ENCODE peak calls at places on chromosomes 3 and 15, in eight cellular contexts. Q, G, T, S, K, B, P and L are unnamed samples.

GRCh38 chr15:72604794-72605193 is 49.7 kb upstream of the GOLGA6B start:
- DNase-seq in Q (no peak), G (no peak), T (no peak), S (no peak), K (no peak), B (peak; percentile 15), P (no peak), L (no peak)

GRCh38 chr3:25173610-25174009 is 254.5 kb upstream of the RARB start:
- DNase-seq in Q (no peak), G (no peak), T (no peak), S (no peak), K (no peak), B (no peak), P (no peak), L (no peak)

GRCh38 chr15:97168704-97169475 is 791.6 kb upstream of the ARRDC4 start:
- DNase-seq in Q (no peak), G (no peak), T (no peak), S (peak; percentile 2), K (no peak), B (no peak), P (no peak), L (peak; percentile 75)

GRCh38 chr15:70266412-70267089 is 168.8 kb upstream of the TLE3 start:
- DNase-seq in Q (no peak), G (no peak), T (peak; percentile 65), S (no peak), K (peak; percentile 98), B (no peak), P (no peak), L (no peak)

GRCh38 chr15:70246623-70247200 is 149.0 kb upstream of the TLE3 start:
- DNase-seq in Q (no peak), G (no peak), T (peak; percentile 62), S (no peak), K (no peak), B (no peak), P (no peak), L (no peak)

GRCh38 chr3:43710607-43711006 is 19.9 kb downstream of the ABHD5 start:
- DNase-seq in Q (no peak), G (no peak), T (no peak), S (no peak), K (no peak), B (no peak), P (no peak), L (no peak)

GRCh38 chr15:77118787-77119410 is 48.0 kb upstream of the TSPAN3 start:
- DNase-seq in Q (peak; percentile 59), G (no peak), T (peak; percentile 74), S (peak; percentile 18), K (no peak), B (peak; percentile 57), P (peak; percentile 11), L (no peak)

GRCh38 chr3:182697345-182697919 is 95.9 kb upstream of the ATP11B start:
- DNase-seq in Q (no peak), G (no peak), T (no peak), S (peak; percentile 76), K (no peak), B (no peak), P (no peak), L (no peak)

GRCh38 chr15:77144492-77145070 is 73.7 kb upstream of the TSPAN3 start:
- DNase-seq in Q (peak; percentile 84), G (peak; percentile 95), T (no peak), S (no peak), K (no peak), B (peak; percentile 65), P (no peak), L (no peak)

GRCh38 chr3:115913069-115913686 is 289.9 kb downstream of the GAP43 start:
- DNase-seq in Q (no peak), G (no peak), T (no peak), S (no peak), K (no peak), B (no peak), P (no peak), L (no peak)

GRCh38 chr3:10744098-10744465 is 71.9 kb upstream of the SLC6A11 start:
- DNase-seq in Q (no peak), G (no peak), T (peak; percentile 52), S (no peak), K (no peak), B (no peak), P (peak; percentile 48), L (no peak)

GRCh38 chr15:69472046-69472445 is 19.4 kb downstream of the RPLP1 start:
- DNase-seq in Q (no peak), G (no peak), T (no peak), S (no peak), K (no peak), B (no peak), P (no peak), L (no peak)

GRCh38 chr3:25429441-25429907 is 1.4 kb downstream of the RARB start:
- DNase-seq in Q (no peak), G (no peak), T (no peak), S (no peak), K (no peak), B (no peak), P (no peak), L (no peak)

GRCh38 chr3:52703356-52703755 is 2.2 kb downstream of the GLT8D1 start:
- DNase-seq in Q (no peak), G (no peak), T (no peak), S (no peak), K (no peak), B (no peak), P (no peak), L (no peak)

GRCh38 chr3:127036209-127037020 is 53.5 kb downstream of the PLXNA1 start:
- DNase-seq in Q (no peak), G (no peak), T (no peak), S (no peak), K (peak; percentile 43), B (no peak), P (no peak), L (no peak)

GRCh38 chr3:45642731-45643152 is 46.5 kb upstream of the SACM1L start:
- DNase-seq in Q (no peak), G (no peak), T (no peak), S (no peak), K (no peak), B (peak; percentile 48), P (no peak), L (no peak)

GRCh38 chr15:45262906-45263456 is 10.9 kb downstream of the SLC28A2 start:
- DNase-seq in Q (no peak), G (no peak), T (no peak), S (no peak), K (no peak), B (no peak), P (no peak), L (no peak)

GRCh38 chr3:14429689-14430452 is 27.5 kb downstream of the SLC6A6 start:
- DNase-seq in Q (no peak), G (no peak), T (no peak), S (no peak), K (no peak), B (no peak), P (no peak), L (no peak)

GRCh38 chr15:75821946-75822345 is 21.3 kb upstream of the UBE2Q2 start:
- DNase-seq in Q (no peak), G (no peak), T (no peak), S (no peak), K (no peak), B (no peak), P (no peak), L (no peak)

GRCh38 chr3:34863485-34863884 is 775.8 kb upstream of the ARPP21 start:
- DNase-seq in Q (no peak), G (no peak), T (no peak), S (no peak), K (no peak), B (no peak), P (no peak), L (no peak)

GRCh38 chr3:49627634-49628033 is 46.5 kb upstream of the APEH start:
- DNase-seq in Q (no peak), G (no peak), T (peak; percentile 40), S (no peak), K (no peak), B (no peak), P (no peak), L (no peak)

GRCh38 chr15:61764141-61764540 is 296.1 kb downstream of the VPS13C start:
- DNase-seq in Q (peak; percentile 63), G (no peak), T (no peak), S (no peak), K (no peak), B (no peak), P (no peak), L (no peak)

GRCh38 chr15:31352911-31353811 is 26.5 kb downstream of the KLF13 start:
- DNase-seq in Q (peak; percentile 82), G (peak; percentile 77), T (peak; percentile 91), S (no peak), K (no peak), B (peak; percentile 88), P (no peak), L (no peak)

GRCh38 chr3:136624381-136624780 is 127.8 kb downstream of the STAG1 start:
- DNase-seq in Q (no peak), G (no peak), T (no peak), S (no peak), K (no peak), B (no peak), P (no peak), L (no peak)

GRCh38 chr3:175304437-175304836 is 445.3 kb downstream of the NAALADL2 start:
- DNase-seq in Q (no peak), G (no peak), T (no peak), S (no peak), K (no peak), B (no peak), P (no peak), L (no peak)

GRCh38 chr15:41827290-41827879 is 507 bp upstream of the JMJD7 start:
- DNase-seq in Q (no peak), G (no peak), T (no peak), S (no peak), K (no peak), B (no peak), P (no peak), L (no peak)